ENCODE peak calls at places on chromosomes 6 and 20, in nine cellular contexts. F, M, V, X, G, O, B, A and W are unnamed samples.

GRCh38 chr20:50303573-50304500 is 113.2 kb downstream of the CEBPB start:
- DNase-seq in F (peak), M (peak), V (peak), X (no peak), G (peak), O (peak), B (no peak), A (peak), W (no peak)

GRCh38 chr20:18240997-18241396 is 47.3 kb upstream of the ZNF133 start:
- DNase-seq in F (no peak), M (no peak), V (no peak), X (no peak), G (no peak), O (no peak), B (no peak), A (no peak), W (no peak)

GRCh38 chr20:62409086-62409853 is 2.2 kb upstream of the CABLES2 start:
- DNase-seq in F (no peak), M (no peak), V (no peak), X (no peak), G (no peak), O (no peak), B (no peak), A (no peak), W (no peak)

GRCh38 chr6:147567141-147567805 is 58.8 kb downstream of the SAMD5 start:
- DNase-seq in F (no peak), M (peak), V (peak), X (no peak), G (no peak), O (no peak), B (no peak), A (no peak), W (no peak)

GRCh38 chr6:2859325-2859700 is 17.6 kb upstream of the SERPINB1 start:
- DNase-seq in F (no peak), M (no peak), V (no peak), X (no peak), G (no peak), O (no peak), B (no peak), A (no peak), W (no peak)

GRCh38 chr6:147586044-147586443 is 77.6 kb downstream of the SAMD5 start:
- DNase-seq in F (no peak), M (peak), V (peak), X (no peak), G (no peak), O (no peak), B (no peak), A (no peak), W (no peak)

GRCh38 chr20:37302981-37303380 is 13.5 kb downstream of the MANBAL start:
- DNase-seq in F (no peak), M (no peak), V (no peak), X (no peak), G (no peak), O (no peak), B (no peak), A (no peak), W (no peak)

GRCh38 chr6:114140416-114140815 is 169.5 kb upstream of the HDAC2 start:
- DNase-seq in F (no peak), M (peak), V (no peak), X (no peak), G (no peak), O (no peak), B (no peak), A (no peak), W (no peak)

GRCh38 chr20:23782366-23782983 is 31.7 kb upstream of the CST1 start:
- DNase-seq in F (peak), M (peak), V (peak), X (no peak), G (peak), O (no peak), B (no peak), A (no peak), W (no peak)

GRCh38 chr6:170451762-170452651 is 101.1 kb downstream of the PSMB1 start:
- DNase-seq in F (no peak), M (no peak), V (no peak), X (no peak), G (no peak), O (no peak), B (no peak), A (no peak), W (no peak)

GRCh38 chr6:131453803-131454202 is 119.2 kb upstream of the ARG1 start:
- DNase-seq in F (no peak), M (no peak), V (no peak), X (no peak), G (no peak), O (no peak), B (no peak), A (no peak), W (no peak)
- TF ChIP-seq CTCF in F (no peak), M (no peak), V (no peak), X (no peak), G (no peak), O (no peak), B (no peak), A (no peak), W (no peak)

DNA sequence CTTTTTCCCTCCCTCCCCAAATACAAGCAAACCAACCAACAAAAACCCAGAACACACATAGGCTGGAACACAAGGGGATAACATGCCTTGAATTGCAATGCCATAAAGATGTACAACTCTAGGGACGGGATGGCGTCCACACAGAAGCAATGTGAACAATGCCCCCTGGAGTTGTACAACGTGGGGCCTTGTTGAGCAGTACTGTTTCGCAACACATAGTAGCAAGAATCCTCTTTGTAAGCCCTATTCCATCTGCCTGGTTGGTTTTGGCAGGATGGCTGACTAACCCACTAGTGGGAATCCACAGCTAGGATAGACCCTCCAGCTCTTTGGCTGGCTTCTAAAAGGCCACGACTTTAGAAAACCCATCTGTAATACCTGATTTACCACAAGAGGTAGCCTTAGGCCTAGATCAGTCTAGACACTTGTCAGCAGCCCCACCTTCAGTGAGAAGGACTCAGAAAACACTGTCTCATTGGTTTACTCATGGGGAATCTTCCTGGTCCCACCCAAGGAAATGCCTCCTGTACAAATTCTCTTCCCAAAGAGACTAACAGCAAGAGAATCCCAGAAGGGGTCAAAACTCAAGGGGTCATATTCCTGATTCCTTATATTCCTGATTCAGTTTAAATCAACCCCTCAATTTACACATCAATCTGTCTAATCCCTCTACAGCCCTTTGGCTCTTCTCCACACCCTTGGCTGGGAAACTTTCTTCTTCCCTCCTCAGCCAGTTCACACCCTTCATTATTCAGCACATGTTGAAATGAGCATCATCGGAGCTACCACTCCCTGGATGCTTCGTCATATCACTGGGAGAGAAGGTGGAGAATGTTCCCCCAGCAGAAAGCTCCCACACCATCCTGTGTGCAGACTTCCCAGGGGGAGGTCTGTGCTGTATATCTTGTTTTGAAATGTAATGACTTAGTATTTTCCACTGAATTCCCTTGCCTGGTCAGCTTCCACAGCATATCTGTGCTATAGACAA is 622.4 kb upstream of the FLRT3 start:
- DNase-seq in F (no peak), M (peak), V (no peak), X (no peak), G (no peak), O (no peak), B (no peak), A (no peak), W (no peak)
- TF ChIP-seq CTCF in F (no peak), M (no peak), V (no peak), X (no peak), G (no peak), O (no peak), B (no peak), A (no peak), W (no peak)

GRCh38 chr20:56843817-56844216 is 214.7 kb downstream of the TFAP2C start:
- DNase-seq in F (no peak), M (peak), V (peak), X (no peak), G (no peak), O (no peak), B (no peak), A (no peak), W (no peak)
- TF ChIP-seq CTCF in F (no peak), M (peak), V (peak), X (no peak), G (no peak), O (no peak), B (no peak), A (no peak), W (no peak)

GRCh38 chr6:141657812-141658211 is 474.9 kb upstream of the GJE1 start:
- DNase-seq in F (no peak), M (no peak), V (no peak), X (no peak), G (no peak), O (no peak), B (no peak), A (no peak), W (no peak)

GRCh38 chr6:141659582-141659981 is 473.1 kb upstream of the GJE1 start:
- DNase-seq in F (no peak), M (no peak), V (peak), X (no peak), G (no peak), O (no peak), B (no peak), A (no peak), W (no peak)

GRCh38 chr6:141653590-141653989 is 479.1 kb upstream of the GJE1 start:
- DNase-seq in F (no peak), M (peak), V (no peak), X (no peak), G (no peak), O (no peak), B (no peak), A (no peak), W (no peak)

DNA sequence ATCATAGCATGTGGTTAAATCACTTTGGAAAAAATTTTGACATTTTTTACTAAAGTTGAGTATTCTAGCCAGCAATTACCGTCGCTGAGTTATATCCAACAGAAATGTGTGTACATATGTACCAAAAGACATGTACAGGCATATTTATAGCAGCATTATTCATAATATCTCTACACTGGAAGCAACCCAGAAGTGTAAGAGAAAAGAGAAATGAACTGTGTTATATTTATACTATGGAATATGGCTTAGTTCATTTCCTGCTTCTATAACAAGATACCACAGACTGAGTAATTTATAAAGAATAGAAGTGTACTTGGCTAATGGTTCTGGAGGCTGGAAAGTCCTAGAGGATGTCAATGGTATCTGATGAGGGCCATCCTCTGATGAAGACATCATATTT is 474.0 kb upstream of the GJE1 start:
- DNase-seq in F (no peak), M (no peak), V (no peak), X (no peak), G (no peak), O (no peak), B (no peak), A (no peak), W (no peak)
- TF ChIP-seq CTCF in F (no peak), M (no peak), V (no peak), X (no peak), G (no peak), O (no peak), B (no peak), A (no peak), W (no peak)

DNA sequence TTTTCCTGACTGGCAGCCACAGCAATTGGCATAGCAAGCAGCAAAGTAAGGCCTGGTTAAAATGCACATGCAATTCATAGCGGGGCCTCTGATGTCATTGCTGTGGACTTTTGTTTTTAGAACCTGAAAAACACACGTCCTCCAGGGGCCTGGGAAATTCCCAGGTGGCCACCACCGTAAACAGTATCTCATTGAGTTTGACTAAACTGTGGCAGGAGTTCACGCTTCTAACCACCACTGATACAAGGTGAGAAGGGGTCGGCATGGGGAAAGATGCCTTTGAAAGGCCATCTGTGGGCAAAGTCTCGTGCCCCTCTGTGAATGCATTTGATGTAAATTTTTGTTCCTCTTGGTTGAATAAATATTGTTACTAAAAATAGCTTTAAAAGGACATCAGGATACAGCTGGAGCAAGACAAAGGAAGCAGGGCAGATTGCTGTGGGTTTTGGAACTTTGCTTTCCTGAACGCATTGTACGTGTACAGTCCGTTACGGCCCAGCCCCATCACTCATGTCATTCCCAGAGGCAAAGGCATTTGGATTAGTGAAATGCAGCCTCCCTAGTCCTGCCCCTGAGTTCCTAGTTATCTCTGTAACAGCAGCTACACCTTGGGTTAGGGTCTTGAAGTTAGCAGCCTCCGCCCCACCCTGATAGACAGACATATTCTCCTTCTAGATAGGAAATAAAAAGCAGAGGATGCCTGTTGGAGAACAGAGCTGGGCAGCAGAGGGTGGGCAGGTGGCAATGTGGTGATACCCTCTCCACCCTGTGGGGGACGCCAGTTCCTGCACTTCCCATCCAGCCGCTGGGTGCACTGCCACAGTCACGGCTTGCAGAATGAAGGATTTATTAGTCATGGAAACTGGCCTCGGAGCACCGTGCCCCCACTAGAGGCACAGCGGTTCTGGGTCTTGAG is 80.3 kb downstream of the ZDHHC14 start:
- DNase-seq in F (no peak), M (peak), V (no peak), X (peak), G (peak), O (no peak), B (no peak), A (no peak), W (peak)
- TF ChIP-seq CTCF in F (no peak), M (no peak), V (no peak), X (peak), G (no peak), O (no peak), B (no peak), A (no peak), W (peak)

DNA sequence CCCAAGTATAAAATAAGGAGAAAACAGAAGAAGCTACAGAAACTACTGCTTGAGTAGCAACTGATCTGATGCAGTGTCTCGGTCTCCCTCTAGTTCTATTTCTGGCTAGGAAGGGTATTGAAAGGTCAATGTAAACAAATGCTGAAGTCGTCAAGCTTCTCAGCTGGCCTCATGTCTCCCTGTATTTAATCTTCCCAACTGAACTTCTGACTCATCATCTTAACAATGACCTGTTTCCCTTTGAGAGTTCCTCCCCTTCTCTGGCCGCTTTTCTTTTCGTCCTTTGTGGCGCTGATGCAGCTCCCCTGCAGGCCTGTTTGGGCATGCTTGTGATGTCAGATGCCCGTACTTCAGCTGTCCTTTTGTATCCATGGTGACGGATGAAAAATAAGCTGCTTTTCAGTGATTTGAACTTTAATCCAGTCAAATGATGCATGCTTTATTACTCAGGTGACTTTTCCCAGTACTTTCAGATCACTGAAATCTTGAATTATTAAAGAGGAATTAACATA is 7.8 kb upstream of the LCA5 start:
- DNase-seq in F (peak), M (peak), V (peak), X (peak), G (peak), O (peak), B (no peak), A (peak), W (peak)
- TF ChIP-seq CTCF in F (peak), M (peak), V (peak), X (peak), G (no peak), O (peak), B (no peak), A (peak), W (peak)

GRCh38 chr6:6584310-6585002 is 4.1 kb upstream of the LY86 start:
- DNase-seq in F (no peak), M (no peak), V (no peak), X (no peak), G (no peak), O (no peak), B (no peak), A (no peak), W (no peak)
- TF ChIP-seq CTCF in F (no peak), M (no peak), V (no peak), X (no peak), G (no peak), O (no peak), B (no peak), A (no peak), W (no peak)

GRCh38 chr6:24827162-24827561 is 28.4 kb upstream of the ARMH2 start:
- DNase-seq in F (peak), M (no peak), V (no peak), X (no peak), G (peak), O (peak), B (no peak), A (no peak), W (no peak)
- TF ChIP-seq CTCF in F (peak), M (no peak), V (no peak), X (no peak), G (no peak), O (no peak), B (no peak), A (no peak), W (no peak)

DNA sequence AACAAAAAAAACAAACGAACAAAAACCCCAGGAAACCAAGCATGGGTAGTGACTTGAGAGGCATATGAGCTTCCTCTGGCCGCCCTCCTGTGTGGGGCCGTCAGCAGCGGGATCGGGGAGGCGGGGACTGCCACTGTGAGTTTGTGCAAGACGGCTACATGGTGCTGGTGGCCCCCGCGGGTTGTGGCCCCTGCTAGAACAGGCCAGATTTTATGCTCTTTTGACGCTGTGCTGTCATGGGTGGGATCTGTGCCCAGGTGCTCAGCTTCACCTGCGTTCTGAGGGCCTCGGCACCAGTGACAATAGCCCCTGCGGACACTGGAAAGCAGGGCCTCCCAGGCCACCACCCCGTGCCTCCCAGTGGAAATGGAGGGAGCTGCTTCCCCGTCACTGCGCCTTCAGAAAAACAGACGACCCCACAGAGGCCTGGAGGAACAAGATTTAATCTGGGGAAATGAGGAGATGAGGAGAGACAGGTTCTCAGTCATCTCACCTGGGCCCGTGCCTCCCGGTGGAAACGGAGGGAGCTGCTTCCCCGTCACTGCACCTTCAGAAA is 4.7 kb upstream of the KCNQ2 start:
- DNase-seq in F (peak), M (no peak), V (no peak), X (no peak), G (no peak), O (no peak), B (no peak), A (no peak), W (no peak)
- TF ChIP-seq CTCF in F (no peak), M (no peak), V (no peak), X (no peak), G (no peak), O (no peak), B (no peak), A (no peak), W (no peak)